ENCODE peak calls at places on chromosomes 11 and 22, in five cellular contexts. One of them, this sample, is unnamed.

GRCh38 chr11:72631806-72632731 is 42.2 kb downstream of the PDE2A start:
- DNase-seq in HepG2: no peak
- DNase-seq in H1: no peak
- DNase-seq in K562: peak; percentile 86
- DNase-seq in GM12878: no peak
- DNase-seq in this sample: no peak

GRCh38 chr11:96393753-96394348 is 4.0 kb downstream of the JRKL start:
- DNase-seq in HepG2: peak; percentile 44
- DNase-seq in H1: no peak
- DNase-seq in K562: peak; percentile 36
- DNase-seq in GM12878: peak; percentile 27
- DNase-seq in this sample: peak; percentile 68

GRCh38 chr22:22684605-22685561 is 40.5 kb downstream of the GGTLC2 start:
- DNase-seq in HepG2: no peak
- DNase-seq in H1: peak; percentile 66
- DNase-seq in K562: peak; percentile 78
- DNase-seq in GM12878: no peak
- DNase-seq in this sample: peak; percentile 57

GRCh38 chr11:63534895-63535461 is 1.6 kb upstream of the PLAAT4 start:
- DNase-seq in HepG2: no peak
- DNase-seq in H1: no peak
- DNase-seq in K562: peak; percentile 43
- DNase-seq in GM12878: peak; percentile 35
- DNase-seq in this sample: no peak

GRCh38 chr11:104858882-104859735 is 39.2 kb downstream of the CASP12 start:
- DNase-seq in HepG2: no peak
- DNase-seq in H1: no peak
- DNase-seq in K562: no peak
- DNase-seq in GM12878: no peak
- DNase-seq in this sample: peak; percentile 10

GRCh38 chr11:33695051-33695566 is 5.5 kb downstream of the C11orf91 start:
- DNase-seq in HepG2: peak; percentile 28
- DNase-seq in H1: no peak
- DNase-seq in K562: no peak
- DNase-seq in GM12878: no peak
- DNase-seq in this sample: no peak

GRCh38 chr22:40289991-40290459 is 56.3 kb upstream of the ADSL start:
- DNase-seq in HepG2: no peak
- DNase-seq in H1: no peak
- DNase-seq in K562: no peak
- DNase-seq in GM12878: peak; percentile 26
- DNase-seq in this sample: no peak

GRCh38 chr22:38454361-38455062 is 487 bp downstream of the KCNJ4 start:
- DNase-seq in HepG2: no peak
- DNase-seq in H1: no peak
- DNase-seq in K562: no peak
- DNase-seq in GM12878: no peak
- DNase-seq in this sample: no peak

GRCh38 chr11:29395555-29396072 is 621.2 kb downstream of the KCNA4 start:
- DNase-seq in HepG2: no peak
- DNase-seq in H1: no peak
- DNase-seq in K562: no peak
- DNase-seq in GM12878: no peak
- DNase-seq in this sample: peak; percentile 2

GRCh38 chr11:77619576-77620198 is 17.9 kb downstream of the CLNS1A start:
- DNase-seq in HepG2: peak; percentile 50
- DNase-seq in H1: no peak
- DNase-seq in K562: no peak
- DNase-seq in GM12878: peak; percentile 28
- DNase-seq in this sample: peak; percentile 92

GRCh38 chr22:49720279-49720959 is 107.3 kb downstream of the BRD1 start:
- DNase-seq in HepG2: no peak
- DNase-seq in H1: no peak
- DNase-seq in K562: no peak
- DNase-seq in GM12878: no peak
- DNase-seq in this sample: no peak

GRCh38 chr11:72378704-72379383 is 55.5 kb downstream of the CLPB start:
- DNase-seq in HepG2: no peak
- DNase-seq in H1: no peak
- DNase-seq in K562: no peak
- DNase-seq in GM12878: no peak
- DNase-seq in this sample: no peak

GRCh38 chr11:10597877-10598341 is 29.4 kb upstream of the LYVE1 start:
- DNase-seq in HepG2: no peak
- DNase-seq in H1: no peak
- DNase-seq in K562: no peak
- DNase-seq in GM12878: no peak
- DNase-seq in this sample: no peak
- TF ChIP-seq POLR2AphosphoS5 in HepG2: no peak
- TF ChIP-seq POLR2AphosphoS5 in H1: no peak
- TF ChIP-seq POLR2AphosphoS5 in K562: no peak
- TF ChIP-seq POLR2AphosphoS5 in GM12878: no peak
- TF ChIP-seq POLR2AphosphoS5 in this sample: no peak

DNA sequence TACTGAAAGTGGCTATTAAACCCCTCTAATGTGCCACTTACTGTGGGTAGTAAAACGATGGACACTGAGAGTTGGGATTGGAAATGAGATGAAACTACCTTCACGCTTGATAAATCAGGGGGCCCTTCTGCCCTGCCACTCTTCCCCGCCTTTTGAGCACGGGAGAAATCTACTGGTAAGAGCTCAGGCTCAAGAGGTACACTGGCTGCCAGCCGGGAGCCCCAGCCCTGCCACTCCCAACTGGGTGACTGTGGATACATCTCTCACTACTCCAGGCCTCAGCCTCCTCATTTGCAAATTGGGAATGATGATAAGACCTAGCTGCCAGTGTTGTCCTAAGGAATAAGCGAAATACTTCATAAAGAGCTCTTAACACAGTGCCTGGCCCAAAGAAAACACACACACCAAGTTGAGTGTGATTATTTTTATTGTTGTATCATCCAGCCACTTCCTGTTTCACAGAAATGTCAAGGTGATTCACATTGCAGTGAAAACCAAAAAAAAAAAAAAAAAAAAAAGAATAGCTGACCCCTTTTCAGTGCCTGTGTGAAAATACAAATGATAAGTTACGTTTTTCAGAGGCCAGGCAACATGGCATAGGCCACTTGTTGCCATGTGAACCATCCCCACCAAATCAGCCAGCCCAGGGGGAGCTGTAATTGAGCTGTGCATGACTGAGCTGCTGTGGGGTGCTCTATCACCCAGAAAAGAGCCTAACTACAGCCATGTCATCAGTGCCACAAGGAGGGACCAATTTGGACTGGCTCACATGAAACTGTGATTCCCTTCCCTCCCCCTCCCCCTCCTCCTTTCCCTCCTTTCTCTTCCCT is 4.4 kb upstream of the ZNRD2 start:
- DNase-seq in HepG2: no peak
- DNase-seq in H1: no peak
- DNase-seq in K562: no peak
- DNase-seq in GM12878: no peak
- DNase-seq in this sample: no peak
- TF ChIP-seq CREB1 in HepG2: no peak
- TF ChIP-seq CREB1 in H1: no peak
- TF ChIP-seq CREB1 in K562: no peak
- TF ChIP-seq CREB1 in GM12878: no peak
- TF ChIP-seq CREB1 in this sample: no peak

DNA sequence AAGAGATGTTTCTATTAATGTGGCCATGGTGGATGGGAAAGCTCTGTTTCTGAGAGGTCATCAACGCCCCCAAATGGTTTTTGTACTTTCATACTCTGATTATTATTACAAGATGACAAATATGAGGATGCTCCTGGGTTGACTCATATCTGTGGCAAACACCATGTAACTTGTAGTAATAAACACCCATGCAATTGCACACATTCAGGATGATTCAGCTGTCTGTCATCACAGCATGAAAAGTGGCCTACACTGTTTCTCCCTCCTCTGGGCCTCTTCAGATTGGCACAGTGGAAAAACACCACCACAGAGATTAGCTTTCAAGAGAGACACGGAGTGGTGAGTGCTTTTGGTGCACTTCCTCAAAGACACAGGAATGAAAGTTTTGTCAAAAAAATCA is 85.4 kb downstream of the MTNR1B start:
- DNase-seq in HepG2: peak; percentile 18
- DNase-seq in H1: no peak
- DNase-seq in K562: peak; percentile 10
- DNase-seq in GM12878: no peak
- DNase-seq in this sample: no peak
- TF ChIP-seq POLR2AphosphoS5 in HepG2: no peak
- TF ChIP-seq POLR2AphosphoS5 in H1: no peak
- TF ChIP-seq POLR2AphosphoS5 in K562: no peak
- TF ChIP-seq POLR2AphosphoS5 in GM12878: no peak
- TF ChIP-seq POLR2AphosphoS5 in this sample: no peak

GRCh38 chr22:33082221-33082620 is 24.0 kb upstream of the SYN3 start:
- DNase-seq in HepG2: no peak
- DNase-seq in H1: no peak
- DNase-seq in K562: no peak
- DNase-seq in GM12878: no peak
- DNase-seq in this sample: no peak

GRCh38 chr22:33070600-33070999 is 12.4 kb upstream of the SYN3 start:
- DNase-seq in HepG2: no peak
- DNase-seq in H1: no peak
- DNase-seq in K562: no peak
- DNase-seq in GM12878: no peak
- DNase-seq in this sample: no peak

GRCh38 chr22:33073989-33074391 is 15.8 kb upstream of the SYN3 start:
- DNase-seq in HepG2: no peak
- DNase-seq in H1: no peak
- DNase-seq in K562: no peak
- DNase-seq in GM12878: no peak
- DNase-seq in this sample: no peak

GRCh38 chr22:33076368-33076767 is 18.2 kb upstream of the SYN3 start:
- DNase-seq in HepG2: no peak
- DNase-seq in H1: no peak
- DNase-seq in K562: no peak
- DNase-seq in GM12878: no peak
- DNase-seq in this sample: peak; percentile 66
- TF ChIP-seq CREB1 in HepG2: no peak
- TF ChIP-seq CREB1 in H1: no peak
- TF ChIP-seq CREB1 in K562: no peak
- TF ChIP-seq CREB1 in GM12878: no peak
- TF ChIP-seq CREB1 in this sample: no peak

This sample was measured in GM23338.